ENCODE peak calls at places on chromosome 21, in four cellular contexts. X is K562, Y is IMR-90, P is GM12878. E is an unnamed sample.
A peak's percentile ranks its signal among the peaks of the same experiment; 100 is the strongest.

GRCh38 chr21:46437096-46437498 is 21.6 kb upstream of the DIP2A start:
- DNase-seq in Y (no peak), P (no peak), X (no peak), E (no peak)

GRCh38 chr21:45905196-45905595 is 76.4 kb upstream of the COL6A1 start:
- DNase-seq in X (no peak), P (no peak), Y (no peak), E (no peak)

GRCh38 chr21:15616864-15617574 is 112.8 kb upstream of the USP25 start:
- DNase-seq in Y (peak; percentile 3), P (no peak), X (no peak), E (no peak)

GRCh38 chr21:34992736-34993135 is 56.4 kb downstream of the RUNX1 start:
- DNase-seq in P (no peak), Y (peak; percentile 73), X (no peak), E (no peak)

GRCh38 chr21:38505654-38506523 is 7.6 kb upstream of the ERG start:
- DNase-seq in P (no peak), Y (peak; percentile 71), X (peak; percentile 60), E (peak; percentile 56)

GRCh38 chr21:43295016-43295958 is 126.5 kb downstream of the CRYAA start:
- DNase-seq in Y (peak; percentile 2), X (no peak), P (no peak), E (no peak)

GRCh38 chr21:14523234-14523633 is 22.9 kb downstream of the SAMSN1 start:
- DNase-seq in Y (no peak), X (peak; percentile 28), P (no peak), E (no peak)

GRCh38 chr21:33968082-33968997 is 52.7 kb upstream of the ATP5PO start:
- DNase-seq in Y (peak; percentile 64), X (peak; percentile 61), P (no peak), E (no peak)

GRCh38 chr21:35932232-35932911 is 128.0 kb downstream of the SETD4 start:
- DNase-seq in X (peak; percentile 31), P (peak; percentile 36), Y (peak; percentile 95), E (no peak)

GRCh38 chr21:46058339-46059145 is 39.4 kb upstream of the COL6A2 start:
- DNase-seq in P (no peak), X (no peak), Y (no peak), E (no peak)

GRCh38 chr21:42704861-42705260 is 51.4 kb downstream of the PDE9A start:
- DNase-seq in Y (no peak), X (no peak), P (no peak), E (no peak)

GRCh38 chr21:32022141-32022540 is 149.3 kb downstream of the HUNK start:
- DNase-seq in P (no peak), Y (no peak), X (no peak), E (no peak)

GRCh38 chr21:33897098-33897497 is 18.5 kb downstream of the ATP5PO start:
- DNase-seq in P (no peak), X (no peak), Y (no peak), E (no peak)

GRCh38 chr21:41972511-41973205 is 18.8 kb upstream of the C2CD2 start:
- DNase-seq in P (no peak), X (no peak), Y (no peak), E (no peak)

GRCh38 chr21:27536319-27536718 is 569.4 kb upstream of the ADAMTS5 start:
- DNase-seq in X (no peak), P (no peak), Y (peak; percentile 75), E (no peak)

GRCh38 chr21:17444828-17445227 is 68.0 kb upstream of the CXADR start:
- DNase-seq in P (no peak), X (no peak), Y (no peak), E (no peak)

GRCh38 chr21:36589352-36589971 is 109.5 kb upstream of the SIM2 start:
- DNase-seq in P (peak; percentile 16), X (peak; percentile 66), Y (peak; percentile 27), E (peak; percentile 68)

GRCh38 chr21:37562920-37563640 is 196.5 kb downstream of the DYRK1A start:
- DNase-seq in X (peak; percentile 37), Y (no peak), P (no peak), E (no peak)

GRCh38 chr21:42594616-42595280 is 58.7 kb upstream of the PDE9A start:
- DNase-seq in X (no peak), Y (no peak), P (no peak), E (no peak)

GRCh38 chr21:26845066-26845749 is at the start of gene ADAMTS1:
- DNase-seq in Y (peak; percentile 92), P (no peak), X (no peak), E (peak; percentile 96)

GRCh38 chr21:27429612-27430361 is 462.9 kb upstream of the ADAMTS5 start:
- DNase-seq in X (no peak), P (no peak), Y (peak; percentile 83), E (no peak)

GRCh38 chr21:25573409-25574206 is 33.7 kb downstream of the MRPL39 start:
- DNase-seq in X (peak; percentile 63), Y (peak; percentile 99), P (peak; percentile 81), E (peak; percentile 27)

DNA sequence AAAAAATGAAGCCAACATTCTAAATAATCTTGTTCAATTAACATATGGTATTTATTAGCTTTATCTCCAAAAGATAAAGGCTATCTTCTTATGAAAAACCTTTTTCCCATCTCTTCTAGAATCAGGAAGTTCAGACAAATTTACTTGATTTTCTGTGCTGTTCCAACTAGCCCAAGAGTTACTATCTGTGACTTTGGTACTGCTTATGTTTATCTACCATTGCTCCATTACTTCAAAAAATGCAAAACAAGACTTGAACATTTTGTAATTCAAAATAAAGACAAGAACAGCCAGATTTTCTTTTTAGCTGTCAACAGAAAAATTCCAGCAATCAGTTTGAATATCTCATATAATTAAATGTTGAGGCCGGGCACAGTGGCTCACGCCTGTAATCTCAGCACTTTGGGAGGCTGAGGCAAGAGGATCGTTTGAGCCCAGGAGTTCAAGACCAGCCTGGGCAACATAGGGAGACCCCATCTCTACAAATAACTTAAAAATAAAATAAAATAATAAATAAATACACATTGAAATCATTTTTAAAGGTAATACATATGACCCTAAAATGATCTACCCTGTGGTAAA is 188.5 kb downstream of the LTN1 start:
- DNase-seq in X (no peak), P (no peak), Y (no peak), E (no peak)
- TF ChIP-seq MXI1 in X (no peak), P (no peak), Y (no peak), E (no peak)

GRCh38 chr21:40568756-40569155 is 278.2 kb downstream of the DSCAM start:
- DNase-seq in P (no peak), Y (no peak), X (no peak), E (no peak)

GRCh38 chr21:40563845-40564717 is 282.9 kb downstream of the DSCAM start:
- DNase-seq in P (no peak), Y (no peak), X (no peak), E (no peak)

GRCh38 chr21:40562603-40563002 is 284.4 kb downstream of the DSCAM start:
- DNase-seq in Y (no peak), P (no peak), X (no peak), E (no peak)

DNA sequence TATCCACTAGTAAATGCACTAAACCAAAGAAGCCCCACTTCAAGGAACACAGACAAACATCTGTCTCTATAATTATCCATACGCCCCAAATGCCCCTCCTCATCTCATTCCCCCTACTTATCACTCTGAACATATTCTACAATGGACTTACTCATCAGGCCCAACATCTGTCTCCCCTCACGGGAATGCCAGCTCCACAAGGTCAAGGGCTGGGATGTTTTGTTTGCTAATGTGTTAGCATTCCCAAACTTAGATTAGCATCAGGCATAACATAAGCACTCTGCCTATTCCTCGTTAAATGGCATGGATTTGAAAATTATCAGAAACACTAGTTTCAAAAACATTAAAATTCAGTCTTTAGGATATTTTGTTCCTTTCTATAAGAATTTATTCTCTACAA is 279.4 kb downstream of the DSCAM start:
- DNase-seq in P (no peak), X (no peak), Y (no peak), E (no peak)
- TF ChIP-seq MXI1 in P (no peak), X (no peak), Y (no peak), E (no peak)

DNA sequence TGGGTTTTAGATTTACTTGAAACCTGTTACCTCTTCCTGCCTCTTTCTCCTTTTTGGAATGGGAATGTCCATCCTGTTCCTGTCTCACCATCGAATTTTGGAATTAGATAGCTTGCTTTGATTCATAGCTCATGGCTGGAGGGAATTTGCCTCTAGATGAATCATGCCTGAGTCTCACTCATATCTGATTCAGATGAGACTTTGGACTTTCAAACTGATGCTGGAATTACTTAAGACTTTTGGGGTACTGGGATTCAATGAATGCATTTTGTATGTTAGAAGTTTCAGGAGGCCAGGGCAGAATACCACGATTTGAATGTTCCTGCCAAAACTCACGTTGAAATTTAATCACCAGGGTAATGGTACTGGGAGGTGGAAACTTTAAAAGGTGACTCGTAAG is 132.4 kb downstream of the DSCAM start:
- DNase-seq in P (no peak), Y (no peak), X (no peak), E (no peak)
- TF ChIP-seq MXI1 in P (no peak), Y (no peak), X (no peak), E (no peak)

GRCh38 chr21:20720623-20721022 is 277.6 kb upstream of the NCAM2 start:
- DNase-seq in X (no peak), Y (no peak), P (no peak), E (no peak)

DNA sequence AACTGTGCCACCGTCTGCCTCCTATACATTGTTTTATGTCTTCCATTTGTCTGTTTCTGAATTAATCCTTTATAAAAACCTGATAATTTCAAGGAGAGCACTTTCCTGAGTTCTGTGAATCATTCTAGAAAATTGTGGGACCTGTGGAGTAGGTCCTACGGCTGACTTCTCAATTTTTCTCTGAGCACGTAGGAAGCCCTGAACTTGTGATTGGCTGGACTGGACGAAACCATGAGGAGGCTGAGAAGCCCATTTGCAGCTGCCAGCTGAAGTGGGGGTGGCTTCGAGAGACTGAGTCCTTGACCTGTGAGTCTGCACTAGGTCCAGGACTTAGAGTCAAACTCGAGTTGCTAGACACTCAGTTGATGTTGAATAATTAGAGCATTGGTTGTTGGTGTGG is 277.1 kb upstream of the NCAM2 start:
- DNase-seq in P (no peak), X (peak; percentile 4), Y (no peak), E (no peak)
- TF ChIP-seq MXI1 in P (no peak), X (no peak), Y (no peak), E (no peak)